ENCODE peak calls at places on chromosomes 11 and 22, in eight cellular contexts. X, V, C, E, K, D, B and P are unnamed samples.

GRCh38 chr11:130204703-130205095 is 45.1 kb downstream of the ST14 start:
- DNase-seq in X (no peak), V (peak), C (no peak), E (no peak), K (no peak), D (no peak), B (no peak), P (no peak)

GRCh38 chr11:63508009-63508408 is 2.1 kb downstream of the LGALS12 start:
- DNase-seq in X (peak), V (peak), C (peak), E (peak), K (peak), D (no peak), B (peak), P (no peak)

GRCh38 chr11:59182457-59183151 is 10.7 kb downstream of the DTX4 start:
- DNase-seq in X (no peak), V (no peak), C (no peak), E (no peak), K (no peak), D (no peak), B (peak), P (no peak)

GRCh38 chr11:20207781-20208621 is 47.7 kb upstream of the DBX1 start:
- DNase-seq in X (no peak), V (peak), C (peak), E (no peak), K (no peak), D (no peak), B (no peak), P (no peak)

GRCh38 chr11:133955945-133956421 is 785 bp downstream of the IGSF9B start:
- DNase-seq in X (peak), V (no peak), C (peak), E (no peak), K (no peak), D (no peak), B (no peak), P (no peak)

GRCh38 chr11:113045146-113045545 is 83.9 kb downstream of the NCAM1 start:
- DNase-seq in X (no peak), V (no peak), C (no peak), E (no peak), K (no peak), D (no peak), B (no peak), P (no peak)

GRCh38 chr11:36030707-36031365 is 87.0 kb downstream of the LDLRAD3 start:
- DNase-seq in X (no peak), V (no peak), C (no peak), E (no peak), K (no peak), D (peak), B (no peak), P (no peak)

GRCh38 chr11:21894492-21894891 is 298.4 kb upstream of the ANO5 start:
- DNase-seq in X (no peak), V (no peak), C (no peak), E (no peak), K (no peak), D (no peak), B (no peak), P (no peak)

GRCh38 chr11:120184946-120185677 is 25.7 kb upstream of the OAF start:
- DNase-seq in X (no peak), V (peak), C (peak), E (no peak), K (peak), D (no peak), B (no peak), P (no peak)

GRCh38 chr22:45441158-45441557 is 27.7 kb downstream of the RIBC2 start:
- DNase-seq in X (peak), V (peak), C (peak), E (peak), K (peak), D (peak), B (peak), P (peak)

GRCh38 chr22:35154937-35155387 is 89.0 kb downstream of the ISX start:
- DNase-seq in X (peak), V (peak), C (peak), E (peak), K (peak), D (no peak), B (peak), P (peak)

GRCh38 chr11:46513934-46514342 is 79.9 kb downstream of the AMBRA1 start:
- DNase-seq in X (peak), V (peak), C (peak), E (no peak), K (no peak), D (peak), B (peak), P (peak)

GRCh38 chr11:16356057-16356750 is at the start of gene SOX6:
- DNase-seq in X (peak), V (no peak), C (peak), E (peak), K (no peak), D (no peak), B (no peak), P (no peak)

GRCh38 chr11:69969890-69970784 is 108.0 kb upstream of the ANO1 start:
- DNase-seq in X (no peak), V (no peak), C (no peak), E (no peak), K (no peak), D (no peak), B (no peak), P (no peak)

GRCh38 chr22:42673898-42674390 is 24.8 kb upstream of the CYB5R3 start:
- DNase-seq in X (peak), V (no peak), C (no peak), E (no peak), K (peak), D (no peak), B (no peak), P (no peak)

GRCh38 chr22:21947040-21948014 is 5.3 kb downstream of the PPM1F start:
- DNase-seq in X (no peak), V (no peak), C (peak), E (no peak), K (peak), D (no peak), B (peak), P (no peak)

GRCh38 chr11:118663929-118664328 is 15.5 kb downstream of the TREH start:
- DNase-seq in X (no peak), V (no peak), C (no peak), E (no peak), K (no peak), D (no peak), B (no peak), P (no peak)

GRCh38 chr22:35172452-35172851 is 84.8 kb upstream of the HMGXB4 start:
- DNase-seq in X (peak), V (no peak), C (no peak), E (no peak), K (no peak), D (no peak), B (peak), P (no peak)